ENCODE peak calls at places on chromosomes 12 and 14, in six cellular contexts. T is H7, R is hepatocyte, E is dorsolateral prefrontal cortex, S is astrocyte of the spinal cord, D is neuronal stem cell. U is an unnamed sample.

GRCh38 chr12:14836336-14837210 is 6.8 kb downstream of the ART4 start:
- DNase-seq in D (no peak), T (no peak), S (peak; percentile 82), R (peak; percentile 68), E (no peak), U (no peak)

GRCh38 chr12:116718578-116719454 is 19.1 kb downstream of the SPRING1 start:
- DNase-seq in S (peak; percentile 67), D (no peak), E (no peak), R (no peak), T (no peak), U (no peak)

GRCh38 chr12:39372929-39373328 is 70.0 kb downstream of the KIF21A start:
- DNase-seq in S (peak; percentile 9), T (no peak), D (no peak), E (no peak), R (no peak), U (peak; percentile 26)

GRCh38 chr12:39807043-39807442 is 187.4 kb upstream of the ABCD2 start:
- DNase-seq in R (no peak), S (no peak), T (peak; percentile 44), E (no peak), D (no peak), U (no peak)

GRCh38 chr12:110687770-110688169 is 1.1 kb downstream of the HVCN1 start:
- DNase-seq in E (no peak), T (no peak), D (no peak), R (no peak), S (no peak), U (no peak)

GRCh38 chr12:71865166-71865713 is 25.7 kb downstream of the TBC1D15 start:
- DNase-seq in S (peak; percentile 87), R (no peak), E (no peak), T (no peak), D (no peak), U (no peak)

GRCh38 chr12:71755146-71755892 is 656 bp downstream of the RAB21 start:
- DNase-seq in T (no peak), E (peak; percentile 29), S (peak; percentile 58), D (no peak), R (peak; percentile 49), U (peak; percentile 52)

GRCh38 chr12:10771132-10771733 is 31.2 kb downstream of the TAS2R7 start:
- DNase-seq in T (peak; percentile 8), R (peak; percentile 32), E (no peak), D (peak; percentile 4), S (peak; percentile 48), U (peak; percentile 32)

GRCh38 chr14:93114713-93115068 is 1.0 kb downstream of the ITPK1 start:
- DNase-seq in D (peak; percentile 11), R (no peak), E (peak; percentile 35), S (no peak), T (peak; percentile 64), U (no peak)

GRCh38 chr12:31966558-31967205 is 7.5 kb downstream of the RESF1 start:
- DNase-seq in R (no peak), S (no peak), T (peak; percentile 45), E (no peak), D (no peak), U (no peak)

GRCh38 chr12:3152013-3152412 is 74.8 kb downstream of the TSPAN9 start:
- DNase-seq in S (no peak), T (peak; percentile 81), D (no peak), E (no peak), R (no peak), U (no peak)

GRCh38 chr12:91023326-91024004 is 18.7 kb upstream of the EPYC start:
- DNase-seq in R (no peak), E (no peak), S (peak; percentile 88), D (no peak), T (no peak), U (no peak)

GRCh38 chr12:71216725-71217579 is 59.2 kb upstream of the TSPAN8 start:
- DNase-seq in S (peak; percentile 5), E (no peak), T (no peak), R (peak; percentile 41), D (peak; percentile 5), U (peak; percentile 78)

GRCh38 chr12:16228067-16228466 is 49.4 kb downstream of the SLC15A5 start:
- DNase-seq in T (no peak), R (no peak), D (no peak), S (no peak), E (no peak), U (peak; percentile 4)

GRCh38 chr14:33932526-33933292 is 18.2 kb downstream of the EGLN3 start:
- DNase-seq in E (no peak), S (peak; percentile 41), R (no peak), D (peak; percentile 76), T (no peak), U (no peak)

GRCh38 chr14:100410056-100410565 is 87.0 kb downstream of the SLC25A47 start:
- DNase-seq in D (no peak), E (no peak), T (peak; percentile 74), S (peak; percentile 89), R (no peak), U (no peak)
- H3K4me3 ChIP-seq in D (no peak overlapping the region), E (no peak overlapping the region), T (no peak overlapping the region), S (no peak overlapping the region), R (no peak overlapping the region), U (no peak overlapping the region)

DNA sequence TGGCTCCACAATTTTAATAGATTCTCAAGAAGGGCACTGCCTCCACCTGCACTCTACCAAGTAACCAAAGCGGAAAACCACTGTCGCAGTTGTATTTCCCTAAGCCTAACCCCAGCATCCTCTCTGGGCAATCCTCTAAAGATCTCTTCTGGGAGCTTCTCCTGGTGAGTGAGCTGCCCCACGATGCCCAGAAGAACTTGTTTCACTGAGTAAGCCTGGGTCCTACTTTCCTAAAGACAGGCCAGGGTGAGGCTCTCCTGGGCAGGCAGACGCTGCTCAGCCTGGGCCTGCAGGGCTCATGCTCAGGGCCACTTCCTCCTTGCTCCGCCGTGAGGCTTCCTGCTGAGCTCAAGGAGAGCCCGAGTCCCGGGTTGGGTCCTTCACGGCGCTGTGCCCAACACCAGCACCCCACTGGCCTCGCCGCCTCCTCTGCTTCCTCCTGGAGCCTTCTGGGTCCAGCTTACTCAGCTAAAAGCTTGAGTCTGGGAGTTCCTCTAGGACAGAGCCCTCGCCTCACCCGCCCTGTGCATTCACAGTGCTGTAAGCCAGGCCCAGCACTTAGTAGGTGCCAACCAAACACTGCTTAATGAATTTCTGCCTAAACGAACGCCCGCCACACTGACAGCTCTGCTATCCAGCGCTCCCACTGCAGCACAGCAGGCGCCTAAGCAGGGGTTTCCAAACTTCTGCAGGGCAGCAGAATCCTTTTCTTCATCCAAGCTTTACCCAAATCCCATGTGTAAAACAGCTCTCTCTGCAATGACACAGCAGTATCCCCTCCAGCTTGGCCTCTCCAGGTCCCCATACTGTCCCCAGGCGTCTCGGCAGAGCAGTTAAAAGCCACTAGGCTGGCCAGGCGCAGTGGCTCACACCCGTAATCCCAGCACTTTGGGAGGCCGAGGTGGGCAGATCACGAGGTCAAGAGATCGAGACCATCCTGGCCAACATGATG is 5.7 kb downstream of the RAB35 start:
- DNase-seq in E (no peak), D (no peak), R (no peak), S (no peak), T (peak; percentile 76), U (peak; percentile 24)
- H3K4me3 ChIP-seq in E (no peak overlapping the region), D (no peak overlapping the region), R (no peak overlapping the region), S (no peak overlapping the region), T (no peak overlapping the region), U (no peak overlapping the region)

GRCh38 chr14:60616326-60617044 is 32.8 kb downstream of the SIX1 start:
- DNase-seq in E (no peak), T (peak; percentile 21), D (no peak), R (peak; percentile 14), S (no peak), U (no peak)
- H3K4me3 ChIP-seq in E (no peak overlapping the region), T (no peak overlapping the region), D (no peak overlapping the region), R (no peak overlapping the region), S (no peak overlapping the region), U (no peak overlapping the region)

DNA sequence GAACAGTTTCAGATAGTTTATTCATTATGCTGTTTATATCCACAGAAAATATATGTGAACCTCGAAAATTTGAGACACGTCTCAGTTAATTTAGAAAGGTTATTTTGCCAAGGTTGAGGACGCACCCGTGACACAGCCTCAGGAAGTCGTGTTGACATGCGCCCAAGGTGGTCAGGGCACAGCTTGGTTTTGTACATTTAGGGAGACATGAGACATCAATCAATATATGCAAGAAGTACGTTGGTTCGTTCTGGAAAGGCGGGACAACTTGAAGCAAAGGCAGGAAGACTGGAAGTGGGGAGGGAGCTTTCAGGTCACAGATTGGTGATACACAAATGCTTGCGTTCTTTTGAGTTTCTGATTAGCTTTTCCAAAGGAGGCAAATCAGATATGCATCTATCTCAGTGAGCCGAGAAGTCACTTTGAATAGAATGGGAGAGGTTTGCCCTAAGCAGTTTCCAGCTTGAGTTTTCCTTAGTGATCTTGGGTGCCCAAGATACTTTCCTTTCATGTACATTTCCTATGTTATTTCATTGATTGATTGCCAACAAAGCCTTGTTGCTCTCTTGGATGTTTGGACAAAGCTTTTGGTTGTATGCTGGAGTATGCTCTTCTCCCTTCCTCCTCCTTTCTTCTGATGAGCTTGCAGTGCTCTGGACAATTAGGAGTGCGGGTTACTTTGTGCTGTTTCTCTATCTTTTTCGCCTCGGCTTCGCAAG is 3.2 kb downstream of the SNAPC1 start:
- DNase-seq in E (no peak), R (no peak), D (no peak), S (no peak), T (no peak), U (no peak)
- H3K4me3 ChIP-seq in E (no peak overlapping the region), R (no peak overlapping the region), D (no peak overlapping the region), S (peak overlapping the region; percentile 17), T (no peak overlapping the region), U (no peak overlapping the region)

U was measured in small intestine.